ENCODE peak calls at places on chromosomes 16 and 17, in ten cellular contexts. V is bronchial epithelial cell; O is CD8-positive, alpha-beta T cell; P is aorta; R is stomach; G is PC-9; X is iPS DF 6.9; U is lower lobe of right lung; D is cardiac muscle cell; W is heart right ventricle. B is an unnamed sample. For H3K27me3 and H3K36me3, the result is how much of the 10 kb centered on the place peaks cover.

GRCh38 chr17:67290994-67291362 is 46.0 kb upstream of the HELZ start:
- DNase-seq in V (no peak), O (no peak), P (no peak), R (no peak), G (no peak), X (no peak), U (no peak), D (no peak), W (no peak), B (no peak)

GRCh38 chr16:11411059-11411550 is 65.8 kb downstream of the RMI2 start:
- DNase-seq in V (no peak), O (no peak), P (no peak), R (no peak), G (no peak), X (no peak), U (no peak), D (no peak), W (no peak), B (no peak)

GRCh38 chr17:15377200-15377599 is 35.8 kb upstream of the TEKT3 start:
- DNase-seq in V (peak), O (no peak), P (no peak), R (no peak), G (no peak), X (no peak), U (no peak), D (peak), W (no peak), B (no peak)

GRCh38 chr16:78742501-78743283 is 643.2 kb downstream of the WWOX start:
- DNase-seq in V (no peak), O (peak), P (peak), R (peak), G (no peak), X (no peak), U (peak), D (no peak), W (no peak), B (no peak)

GRCh38 chr17:67289174-67289876 is 44.3 kb upstream of the HELZ start:
- DNase-seq in V (no peak), O (no peak), P (peak), R (peak), G (no peak), X (no peak), U (peak), D (peak), W (peak), B (peak)

GRCh38 chr16:87461466-87461975 is 31.3 kb downstream of the ZCCHC14 start:
- DNase-seq in V (peak), O (no peak), P (peak), R (peak), G (peak), X (peak), U (peak), D (peak), W (peak), B (no peak)

GRCh38 chr16:47533744-47534292 is 72.7 kb downstream of the PHKB start:
- DNase-seq in V (no peak), O (no peak), P (no peak), R (no peak), G (no peak), X (no peak), U (no peak), D (no peak), W (no peak), B (no peak)

GRCh38 chr16:88769617-88770458 is 15.2 kb downstream of the PIEZO1 start:
- DNase-seq in V (peak), O (no peak), P (no peak), R (no peak), G (peak), X (no peak), U (peak), D (no peak), W (no peak), B (no peak)

GRCh38 chr17:1197379-1197778 is 17.6 kb upstream of the ABR start:
- DNase-seq in V (no peak), O (no peak), P (peak), R (no peak), G (no peak), X (no peak), U (peak), D (peak), W (no peak), B (no peak)

GRCh38 chr17:49995055-49995738 is at the start of gene DLX3:
- DNase-seq in V (peak), O (no peak), P (peak), R (peak), G (peak), X (no peak), U (peak), D (peak), W (peak), B (peak)

GRCh38 chr17:39699818-39700147 is at the start of gene ERBB2:
- DNase-seq in V (peak), O (no peak), P (peak), R (peak), G (peak), X (no peak), U (peak), D (peak), W (peak), B (peak)

GRCh38 chr16:84660973-84661372 is 12.7 kb downstream of the KLHL36 start:
- DNase-seq in V (no peak), O (no peak), P (no peak), R (no peak), G (no peak), X (no peak), U (no peak), D (no peak), W (no peak), B (no peak)

GRCh38 chr16:86517652-86518258 is 7.4 kb downstream of the FOXF1 start:
- DNase-seq in V (peak), O (no peak), P (peak), R (peak), G (no peak), X (no peak), U (no peak), D (peak), W (peak), B (peak)

GRCh38 chr17:39916918-39917317 is 1.5 kb downstream of the GSDMB start:
- DNase-seq in V (no peak), O (no peak), P (no peak), R (no peak), G (no peak), X (no peak), U (no peak), D (peak), W (no peak), B (no peak)

GRCh38 chr17:29778936-29779811 is 150.9 kb downstream of the SSH2 start:
- DNase-seq in V (peak), O (peak), P (peak), R (peak), G (peak), X (no peak), U (peak), D (peak), W (peak), B (peak)

GRCh38 chr17:10102817-10103216 is 95.6 kb downstream of the GAS7 start:
- DNase-seq in V (no peak), O (no peak), P (no peak), R (no peak), G (no peak), X (no peak), U (no peak), D (no peak), W (no peak), B (no peak)

GRCh38 chr17:700504-701094 is 14.0 kb downstream of the VPS53 start:
- DNase-seq in V (peak), O (no peak), P (no peak), R (no peak), G (no peak), X (no peak), U (no peak), D (peak), W (no peak), B (no peak)

GRCh38 chr16:57755726-57756423 is 20.3 kb downstream of the KATNB1 start:
- DNase-seq in V (no peak), O (no peak), P (peak), R (no peak), G (no peak), X (no peak), U (peak), D (no peak), W (no peak), B (no peak)

GRCh38 chr16:64589836-64590235 is 532.0 kb downstream of the CDH11 start:
- DNase-seq in V (peak), O (no peak), P (no peak), R (no peak), G (no peak), X (no peak), U (no peak), D (peak), W (no peak), B (peak)

GRCh38 chr17:57455063-57455914 is 199.0 kb downstream of the MSI2 start:
- DNase-seq in V (no peak), O (peak), P (no peak), R (no peak), G (no peak), X (no peak), U (no peak), D (peak), W (no peak), B (no peak)

GRCh38 chr17:78879679-78880186 is 23.3 kb downstream of the CEP295NL start:
- DNase-seq in V (no peak), O (no peak), P (peak), R (no peak), G (no peak), X (no peak), U (no peak), D (peak), W (peak), B (peak)

GRCh38 chr17:45436625-45437460 is 4.2 kb upstream of the ARHGAP27 start:
- DNase-seq in V (no peak), O (no peak), P (no peak), R (no peak), G (no peak), X (no peak), U (no peak), D (no peak), W (no peak), B (no peak)

GRCh38 chr16:11801481-11802021 is 4.5 kb upstream of the ZC3H7A start:
- DNase-seq in V (peak), O (no peak), P (no peak), R (no peak), G (no peak), X (no peak), U (no peak), D (no peak), W (no peak), B (peak)

GRCh38 chr16:4606354-4606753 is 8.3 kb downstream of the UBALD1 start:
- DNase-seq in V (no peak), O (no peak), P (no peak), R (peak), G (no peak), X (no peak), U (no peak), D (no peak), W (no peak), B (no peak)

GRCh38 chr16:86836503-86837125 is 258.3 kb downstream of the FOXL1 start:
- DNase-seq in V (peak), O (no peak), P (peak), R (no peak), G (no peak), X (no peak), U (no peak), D (peak), W (no peak), B (peak)

GRCh38 chr16:52309761-52310416 is 237.1 kb downstream of the TOX3 start:
- DNase-seq in V (no peak), O (no peak), P (no peak), R (no peak), G (no peak), X (no peak), U (no peak), D (no peak), W (no peak), B (no peak)

GRCh38 chr17:28811594-28812135 is 30.9 kb downstream of the FAM222B start:
- DNase-seq in V (peak), O (no peak), P (no peak), R (no peak), G (peak), X (no peak), U (no peak), D (peak), W (no peak), B (no peak)

GRCh38 chr16:85617948-85618347 is 4.8 kb downstream of the GSE1 start:
- DNase-seq in V (peak), O (no peak), P (no peak), R (peak), G (no peak), X (no peak), U (peak), D (no peak), W (no peak), B (no peak)

GRCh38 chr17:80783461-80783860 is 208.2 kb upstream of the CHMP6 start:
- DNase-seq in V (no peak), O (no peak), P (no peak), R (no peak), G (no peak), X (no peak), U (peak), D (no peak), W (no peak), B (peak)
- H3K4me3 ChIP-seq in V (no peak), O (no peak), P (no peak), R (no peak), G (no peak), X (no peak), U (no peak), D (no peak), W (no peak), B (no peak)

GRCh38 chr17:21814776-21815175 is 122.5 kb downstream of the KCNJ18 start:
- DNase-seq in V (no peak), O (no peak), P (no peak), R (no peak), G (no peak), X (no peak), U (no peak), D (no peak), W (no peak), B (no peak)
- H3K27me3 ChIP-seq in V (under half), O (under half), P (under half), R (under half), G (under half), X (under half), U (under half), D (under half), W (under half), B (under half)

DNA sequence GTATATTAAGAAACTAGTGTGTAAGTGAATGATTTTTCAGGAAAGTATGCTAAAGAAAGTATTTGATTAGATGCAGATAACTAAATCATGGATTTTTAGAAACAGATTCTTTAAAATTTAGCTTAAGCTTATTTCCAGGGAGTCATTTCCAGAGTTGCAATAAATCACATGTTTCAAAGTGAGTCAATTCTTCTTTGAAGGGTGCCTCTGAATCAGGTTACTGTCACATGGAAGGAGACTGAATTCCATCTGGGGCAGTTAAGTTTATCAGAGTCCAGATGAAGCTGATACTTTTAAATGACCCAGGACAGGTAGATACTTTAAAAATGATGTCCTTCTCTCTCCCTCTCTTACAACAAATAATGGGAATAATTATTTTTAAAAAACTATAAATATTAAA is 5.0 kb downstream of the MFSD11 start:
- DNase-seq in V (no peak), O (no peak), P (no peak), R (no peak), G (no peak), X (no peak), U (no peak), D (no peak), W (no peak), B (no peak)
- H3K36me3 ChIP-seq in V (under half), O (under half), P (under half), R (half or more), G (under half), X (under half), U (half or more), D (under half), W (under half), B (half or more)

DNA sequence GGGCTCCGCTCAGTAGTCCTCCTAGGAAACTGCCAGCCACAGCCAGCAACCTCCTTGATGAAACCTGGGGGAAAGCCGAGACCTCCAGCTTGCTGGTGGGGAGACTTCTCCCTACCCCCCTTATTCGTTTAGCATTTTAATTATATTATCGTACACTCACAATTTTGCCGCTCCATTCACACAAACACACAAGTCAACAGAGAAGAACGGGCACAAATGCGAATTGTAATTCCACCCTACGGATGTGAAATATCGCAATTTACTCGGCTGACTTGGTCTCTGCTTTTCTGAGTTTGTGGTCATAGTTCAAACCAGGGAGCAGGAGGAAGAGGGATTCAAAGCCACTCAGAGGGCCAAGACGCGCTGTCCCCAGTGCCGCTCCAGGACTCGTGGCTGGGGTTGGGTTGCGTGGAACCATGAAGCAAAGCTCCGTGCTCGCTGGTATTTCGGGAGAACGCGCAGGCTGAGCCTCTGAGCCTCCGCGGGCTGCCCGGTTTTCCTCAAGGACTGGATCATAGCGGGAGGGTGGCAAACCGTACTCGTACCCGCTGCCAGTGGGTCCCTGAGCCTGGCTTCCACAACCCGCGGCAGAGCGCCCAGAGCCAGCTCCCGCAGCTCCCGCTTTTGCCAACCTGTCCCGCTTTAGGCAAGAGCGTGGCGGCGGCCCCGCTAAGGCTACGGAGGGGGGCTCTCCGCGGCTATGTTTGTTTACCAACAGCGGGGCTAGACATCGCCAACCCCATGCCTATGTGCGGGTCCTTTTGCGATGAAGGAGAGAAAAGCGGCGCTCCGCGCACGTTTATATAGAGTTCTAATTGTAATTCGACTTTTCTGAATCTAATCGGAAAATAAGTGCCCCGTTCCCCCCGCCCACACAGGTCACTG is 2.0 kb downstream of the LHX1 start:
- DNase-seq in V (no peak), O (no peak), P (no peak), R (no peak), G (no peak), X (no peak), U (no peak), D (no peak), W (no peak), B (no peak)
- H3K4me3 ChIP-seq in V (no peak), O (no peak), P (no peak), R (no peak), G (peak), X (no peak), U (no peak), D (peak), W (no peak), B (no peak)

GRCh38 chr17:7557147-7557764 is 1.3 kb upstream of the TNFSF13 start:
- DNase-seq in V (no peak), O (no peak), P (no peak), R (peak), G (no peak), X (no peak), U (peak), D (no peak), W (no peak), B (no peak)
- H3K27me3 ChIP-seq in V (under half), O (under half), P (under half), R (under half), G (under half), X (under half), U (under half), D (under half), W (under half), B (under half)

GRCh38 chr17:42672038-42672437 is 4.8 kb downstream of the PLEKHH3 start:
- DNase-seq in V (no peak), O (no peak), P (no peak), R (no peak), G (no peak), X (no peak), U (no peak), D (no peak), W (no peak), B (no peak)

GRCh38 chr17:42670199-42670924 is 6.4 kb downstream of the PLEKHH3 start:
- DNase-seq in V (no peak), O (no peak), P (no peak), R (no peak), G (no peak), X (no peak), U (no peak), D (no peak), W (no peak), B (no peak)

GRCh38 chr17:42667088-42667951 is 8.2 kb downstream of the TUBG2 start:
- DNase-seq in V (peak), O (no peak), P (peak), R (peak), G (peak), X (no peak), U (no peak), D (peak), W (no peak), B (peak)

GRCh38 chr17:42670925-42671657 is 5.7 kb downstream of the PLEKHH3 start:
- DNase-seq in V (no peak), O (no peak), P (no peak), R (no peak), G (no peak), X (no peak), U (no peak), D (no peak), W (no peak), B (no peak)

DNA sequence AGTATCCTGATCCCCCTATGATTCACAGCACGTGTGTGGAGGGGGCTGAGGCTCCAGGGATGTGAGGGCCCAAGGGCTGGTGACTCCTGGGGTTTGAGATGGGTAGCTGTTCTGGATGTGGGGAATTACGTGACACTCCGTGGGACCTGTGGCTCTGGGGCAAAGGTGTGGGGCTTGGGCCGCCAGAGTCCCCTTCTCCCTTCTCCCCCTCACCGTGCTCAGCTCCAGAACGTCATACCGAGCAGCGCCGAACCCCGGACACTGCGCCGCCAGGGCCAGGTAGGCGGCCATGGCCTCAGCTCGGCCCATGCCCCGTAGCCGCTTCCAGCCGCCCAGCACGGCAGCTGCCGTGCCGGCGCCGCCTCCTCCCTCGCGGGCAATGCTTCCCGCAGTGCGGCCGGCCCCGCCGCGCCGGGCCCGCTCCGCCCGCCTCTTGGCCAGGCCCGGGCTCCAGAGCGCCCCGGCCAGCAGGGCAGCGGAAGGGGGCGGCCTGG is 7.0 kb downstream of the PLEKHH3 start:
- DNase-seq in V (no peak), O (no peak), P (no peak), R (no peak), G (no peak), X (no peak), U (no peak), D (no peak), W (no peak), B (no peak)
- H3K36me3 ChIP-seq in V (under half), O (under half), P (under half), R (half or more), G (under half), X (under half), U (half or more), D (under half), W (under half), B (half or more)

GRCh38 chr16:54374136-54374535 is 87.5 kb upstream of the IRX3 start:
- DNase-seq in V (no peak), O (no peak), P (no peak), R (no peak), G (no peak), X (no peak), U (no peak), D (no peak), W (no peak), B (peak)
- H3K4me3 ChIP-seq in V (no peak), O (no peak), P (no peak), R (no peak), G (no peak), X (no peak), U (no peak), D (no peak), W (peak), B (peak)